ENCODE peak calls at places on chromosome 12, in five cellular contexts. C, Y, M, U and X are unnamed samples.

GRCh38 chr12:132359971-132360370 is 30.6 kb upstream of the GALNT9 start:
- DNase-seq in C (no peak), Y (no peak), M (no peak), U (no peak), X (no peak)

GRCh38 chr12:95802482-95803264 is 12.1 kb upstream of the NTN4 start:
- DNase-seq in C (no peak), Y (no peak), M (peak; percentile 89), U (peak; percentile 93), X (peak; percentile 60)

GRCh38 chr12:25789520-25789919 is 169.0 kb upstream of the RASSF8 start:
- DNase-seq in C (no peak), Y (no peak), M (peak; percentile 41), U (no peak), X (no peak)

GRCh38 chr12:2792670-2793500 is 1.9 kb upstream of the FKBP4 start:
- DNase-seq in C (no peak), Y (no peak), M (no peak), U (no peak), X (no peak)

GRCh38 chr12:67472551-67472950 is 176.0 kb upstream of the DYRK2 start:
- DNase-seq in C (no peak), Y (no peak), M (no peak), U (no peak), X (no peak)

GRCh38 chr12:2183556-2184541 is 131.1 kb downstream of the CACNA1C start:
- DNase-seq in C (no peak), Y (no peak), M (peak; percentile 34), U (no peak), X (peak; percentile 58)

GRCh38 chr12:131055596-131056233 is 102.0 kb downstream of the ADGRD1 start:
- DNase-seq in C (no peak), Y (no peak), M (no peak), U (no peak), X (no peak)

GRCh38 chr12:3202734-3203446 is 125.7 kb downstream of the TSPAN9 start:
- DNase-seq in C (peak; percentile 72), Y (peak; percentile 65), M (no peak), U (peak; percentile 20), X (no peak)

GRCh38 chr12:106123551-106123991 is 15.2 kb downstream of the NUAK1 start:
- DNase-seq in C (no peak), Y (no peak), M (no peak), U (no peak), X (peak; percentile 90)

GRCh38 chr12:3992945-3993344 is 119.7 kb upstream of the PARP11 start:
- DNase-seq in C (no peak), Y (no peak), M (no peak), U (no peak), X (no peak)

GRCh38 chr12:111360325-111360930 is 8.5 kb downstream of the PHETA1 start:
- DNase-seq in C (no peak), Y (no peak), M (no peak), U (no peak), X (no peak)

GRCh38 chr12:81520064-81520945 is 238.8 kb downstream of the PPFIA2 start:
- DNase-seq in C (no peak), Y (peak; percentile 6), M (no peak), U (no peak), X (no peak)

GRCh38 chr12:26806556-26806955 is 26.4 kb downstream of the ITPR2 start:
- DNase-seq in C (no peak), Y (no peak), M (no peak), U (no peak), X (no peak)

GRCh38 chr12:122880668-122881067 is 15.3 kb downstream of the VPS37B start:
- DNase-seq in C (peak; percentile 79), Y (peak; percentile 59), M (no peak), U (no peak), X (no peak)

GRCh38 chr12:55922126-55922525 is 5.6 kb downstream of the PYM1 start:
- DNase-seq in C (no peak), Y (no peak), M (no peak), U (no peak), X (no peak)

DNA sequence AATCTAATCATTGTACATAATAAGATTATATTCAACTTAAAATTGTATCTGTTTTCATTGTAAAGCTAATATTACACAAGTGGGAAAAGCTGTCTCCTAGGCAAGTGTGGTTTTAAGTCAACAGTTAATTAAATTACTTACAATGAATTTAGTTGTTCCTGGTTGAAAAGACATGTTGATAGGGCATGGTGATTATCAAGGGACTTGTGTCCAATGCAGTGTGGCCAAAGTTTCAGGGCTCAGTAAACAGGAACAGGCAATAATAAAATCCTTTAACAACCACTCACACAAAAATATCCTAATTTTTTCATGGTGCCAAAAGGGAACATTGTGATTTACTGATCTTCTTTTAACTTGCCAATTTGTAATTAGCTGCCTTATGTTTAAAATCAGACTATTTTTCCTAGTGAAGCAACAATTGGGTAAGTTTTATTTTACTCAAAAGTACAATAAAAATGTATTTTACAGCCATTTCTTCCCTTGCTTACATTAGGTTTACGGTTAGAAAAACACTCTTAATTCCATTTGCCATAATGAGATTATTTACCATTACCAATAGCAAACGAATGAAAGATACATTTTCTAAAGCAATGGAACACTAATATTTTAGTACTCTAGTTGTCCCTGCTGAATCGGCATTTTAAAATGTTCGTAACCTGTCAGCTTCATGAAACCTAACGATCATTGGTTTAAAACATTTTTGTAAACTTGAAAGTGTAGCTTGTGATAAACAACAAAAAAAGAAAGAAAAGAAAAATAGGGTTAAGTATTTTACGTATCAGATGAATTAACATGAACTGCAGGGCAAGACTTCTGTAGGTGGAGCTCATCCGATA is 1.8 kb upstream of the WNK1 start:
- DNase-seq in C (no peak), Y (no peak), M (no peak), U (no peak), X (no peak)
- H3K4me3 ChIP-seq in C (peak overlapping the region; percentile 16), Y (peak overlapping the region; percentile 81), M (peak overlapping the region; percentile 44), U (peak overlapping the region; percentile 39), X (peak overlapping the region; percentile 19)

DNA sequence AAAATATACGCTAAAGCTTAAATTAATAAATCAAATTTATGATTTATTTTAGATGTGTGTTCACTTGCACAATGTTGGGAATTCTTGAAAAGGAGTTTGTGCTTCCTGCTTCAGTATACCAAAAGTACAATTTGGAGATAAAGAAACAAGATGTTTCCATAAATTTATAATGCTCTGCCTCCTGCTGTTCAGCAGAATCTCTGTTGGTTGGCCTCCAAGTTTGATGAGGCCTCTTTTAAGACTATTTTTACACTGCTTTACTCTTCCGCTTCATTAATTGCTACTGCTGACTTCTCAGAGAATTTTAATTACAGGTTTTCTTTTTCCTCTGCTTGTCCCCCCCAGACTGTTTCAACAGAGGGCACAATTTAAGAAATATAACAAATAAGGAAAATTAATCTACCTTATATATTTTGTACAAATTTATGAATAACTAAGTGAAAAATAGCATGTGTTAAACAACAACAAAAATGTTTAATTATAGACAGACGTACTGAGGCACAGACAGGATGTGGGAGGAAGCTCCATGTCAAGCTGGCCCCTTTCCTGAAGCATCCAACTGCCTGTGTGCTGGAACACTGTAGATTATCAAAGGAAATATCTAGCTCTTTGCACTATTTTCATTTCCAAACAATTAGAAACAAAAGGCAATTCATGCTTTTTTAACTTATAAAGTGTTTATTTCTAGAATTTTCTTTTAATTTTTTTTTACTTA is 83.9 kb downstream of the PIK3C2G start:
- DNase-seq in C (no peak), Y (no peak), M (no peak), U (no peak), X (no peak)
- TF ChIP-seq CTCF in C (no peak), Y (no peak), M (no peak), U (no peak), X (no peak)

GRCh38 chr12:113467514-113468364 is 3.9 kb downstream of the LHX5 start:
- DNase-seq in C (no peak), Y (no peak), M (no peak), U (no peak), X (no peak)
- H3K27me3 ChIP-seq in C (peaks cover 9% of the 10 kb centered on the region), Y (no peaks in the 10 kb centered on the region), M (peaks cover 100% of the 10 kb centered on the region), U (peaks cover 58% of the 10 kb centered on the region), X (peaks cover 90% of the 10 kb centered on the region)

GRCh38 chr12:114668151-114668891 is 15.7 kb downstream of the TBX3 start:
- DNase-seq in C (peak; percentile 89), Y (no peak), M (peak; percentile 65), U (no peak), X (no peak)

GRCh38 chr12:114670257-114670955 is 13.6 kb downstream of the TBX3 start:
- DNase-seq in C (no peak), Y (no peak), M (no peak), U (no peak), X (no peak)

GRCh38 chr12:114667669-114668150 is 16.3 kb downstream of the TBX3 start:
- DNase-seq in C (no peak), Y (no peak), M (no peak), U (no peak), X (no peak)

GRCh38 chr12:114669501-114670256 is 14.3 kb downstream of the TBX3 start:
- DNase-seq in C (no peak), Y (no peak), M (no peak), U (no peak), X (no peak)

DNA sequence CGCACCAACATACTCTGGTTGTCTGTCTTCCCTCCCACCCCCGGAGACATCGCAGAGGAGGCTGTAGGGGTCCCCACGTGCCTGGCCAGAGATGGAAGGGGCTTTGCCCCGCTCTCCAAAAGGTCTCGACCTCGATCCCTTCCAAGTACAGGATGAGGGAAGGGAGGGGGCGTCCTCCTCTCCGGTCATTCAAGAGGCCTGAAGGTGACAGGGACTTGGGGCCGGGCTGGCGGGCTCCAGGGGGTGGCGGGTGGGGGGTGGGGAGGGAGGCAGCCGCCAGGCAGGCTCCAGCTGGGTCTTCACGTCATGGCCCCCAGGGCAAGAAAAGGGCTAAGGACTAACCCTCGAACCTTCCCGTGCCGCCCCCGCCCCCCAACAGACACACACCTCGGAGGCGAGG is 15.1 kb downstream of the TBX3 start:
- DNase-seq in C (no peak), Y (no peak), M (no peak), U (no peak), X (no peak)
- H3K4me3 ChIP-seq in C (peak overlapping the region; percentile 7), Y (no peak overlapping the region), M (peak overlapping the region; percentile 45), U (no peak overlapping the region), X (peak overlapping the region; percentile 43)